ENCODE peak calls at places on chromosomes 13 and 19, in five cellular contexts. S is neuronal stem cell, M is IMR-90, N is mesenchymal stem cell, H is H1. V is an unnamed sample.
A peak's percentile ranks its signal among the peaks of the same experiment; 100 is the strongest.

GRCh38 chr13:21118180-21118579 is 56.8 kb upstream of the LATS2 start:
- DNase-seq in M (no peak), N (no peak), H (no peak), S (no peak), V (no peak)

GRCh38 chr19:2716722-2717637 is 4.2 kb downstream of the DIRAS1 start:
- DNase-seq in S (no peak), M (no peak), H (no peak), N (no peak), V (no peak)

GRCh38 chr19:862529-863304 is 3.3 kb downstream of the CFD start:
- DNase-seq in H (peak; percentile 98), N (peak; percentile 60), M (peak; percentile 17), S (peak; percentile 57), V (peak; percentile 86)

GRCh38 chr13:99086869-99087129 is 108.9 kb upstream of the DOCK9 start:
- DNase-seq in S (peak; percentile 31), H (no peak), M (no peak), N (no peak), V (peak; percentile 41)

GRCh38 chr19:35216833-35217707 is 11.5 kb downstream of the FAM187B start:
- DNase-seq in S (no peak), N (no peak), H (no peak), M (no peak), V (peak; percentile 63)

GRCh38 chr13:72255908-72256307 is 388.9 kb upstream of the DACH1 start:
- DNase-seq in M (no peak), S (peak; percentile 40), H (peak; percentile 52), N (peak; percentile 58), V (peak; percentile 85)

GRCh38 chr13:50386527-50387123 is 371.4 kb downstream of the KCNRG start:
- DNase-seq in M (peak; percentile 82), H (no peak), N (peak; percentile 49), S (peak; percentile 24), V (peak; percentile 22)

GRCh38 chr19:6832412-6832811 is 55.0 kb upstream of the ADGRE1 start:
- DNase-seq in N (no peak), M (no peak), S (no peak), H (no peak), V (no peak)

GRCh38 chr19:41843371-41843770 is 1.1 kb downstream of the LYPD4 start:
- DNase-seq in H (no peak), N (no peak), S (no peak), M (no peak), V (no peak)

GRCh38 chr19:16623576-16623975 is 4.4 kb downstream of the MED26 start:
- DNase-seq in H (no peak), M (no peak), S (no peak), N (no peak), V (no peak)

GRCh38 chr19:41064974-41065569 is 23.2 kb upstream of the CYP2A13 start:
- DNase-seq in N (peak; percentile 28), M (peak; percentile 43), S (no peak), H (no peak), V (peak; percentile 70)

GRCh38 chr19:50197348-50197747 is 6.1 kb upstream of the MYH14 start:
- DNase-seq in H (no peak), M (no peak), S (no peak), N (no peak), V (no peak)

GRCh38 chr13:95536629-95537241 is 15.8 kb upstream of the CLDN10 start:
- DNase-seq in M (peak; percentile 39), S (no peak), H (no peak), N (peak; percentile 34), V (no peak)

GRCh38 chr19:2858864-2859263 is 8.3 kb upstream of the ZNF556 start:
- DNase-seq in S (no peak), N (no peak), H (no peak), M (no peak), V (no peak)

GRCh38 chr19:58406818-58407657 is 1.4 kb upstream of the ZNF584 start:
- DNase-seq in H (no peak), S (no peak), N (peak; percentile 36), M (no peak), V (peak; percentile 65)

GRCh38 chr19:17246681-17247425 is 1.1 kb upstream of the NR2F6 start:
- DNase-seq in S (no peak), N (peak; percentile 87), H (peak; percentile 79), M (peak; percentile 23), V (no peak)

GRCh38 chr19:3798137-3798536 is 12.0 kb upstream of the MATK start:
- DNase-seq in H (no peak), S (no peak), M (no peak), N (no peak), V (no peak)

GRCh38 chr13:36819064-36819810 is at the start of gene RFXAP:
- DNase-seq in M (peak; percentile 81), S (peak; percentile 90), H (peak; percentile 96), N (peak; percentile 85), V (peak; percentile 93)

GRCh38 chr19:46383846-46384245 is 29.5 kb downstream of the CCDC8 start:
- DNase-seq in H (no peak), M (no peak), N (no peak), S (no peak), V (no peak)

GRCh38 chr19:37931941-37932655 is 25.1 kb downstream of the SIPA1L3 start:
- DNase-seq in M (peak; percentile 78), S (peak; percentile 70), N (peak; percentile 86), H (peak; percentile 78), V (peak; percentile 87)

GRCh38 chr19:51368366-51369282 is at the start of gene CLDND2:
- DNase-seq in N (no peak), H (peak; percentile 48), M (no peak), S (no peak), V (peak; percentile 36)

GRCh38 chr19:44608391-44608821 is 5.0 kb upstream of the IGSF23 start:
- DNase-seq in H (no peak), M (peak; percentile 69), N (peak; percentile 48), S (no peak), V (no peak)

GRCh38 chr19:5818594-5818993 is 13.7 kb downstream of the NRTN start:
- DNase-seq in N (no peak), S (no peak), H (no peak), M (no peak), V (no peak)

GRCh38 chr19:5814847-5815246 is 10.0 kb downstream of the NRTN start:
- DNase-seq in S (no peak), M (no peak), H (no peak), N (no peak), V (no peak)

GRCh38 chr19:5817218-5817617 is 12.4 kb downstream of the NRTN start:
- DNase-seq in N (no peak), S (no peak), H (no peak), M (no peak), V (no peak)

GRCh38 chr19:5811117-5811516 is 6.2 kb downstream of the NRTN start:
- DNase-seq in H (no peak), S (no peak), N (no peak), M (no peak), V (no peak)

DNA sequence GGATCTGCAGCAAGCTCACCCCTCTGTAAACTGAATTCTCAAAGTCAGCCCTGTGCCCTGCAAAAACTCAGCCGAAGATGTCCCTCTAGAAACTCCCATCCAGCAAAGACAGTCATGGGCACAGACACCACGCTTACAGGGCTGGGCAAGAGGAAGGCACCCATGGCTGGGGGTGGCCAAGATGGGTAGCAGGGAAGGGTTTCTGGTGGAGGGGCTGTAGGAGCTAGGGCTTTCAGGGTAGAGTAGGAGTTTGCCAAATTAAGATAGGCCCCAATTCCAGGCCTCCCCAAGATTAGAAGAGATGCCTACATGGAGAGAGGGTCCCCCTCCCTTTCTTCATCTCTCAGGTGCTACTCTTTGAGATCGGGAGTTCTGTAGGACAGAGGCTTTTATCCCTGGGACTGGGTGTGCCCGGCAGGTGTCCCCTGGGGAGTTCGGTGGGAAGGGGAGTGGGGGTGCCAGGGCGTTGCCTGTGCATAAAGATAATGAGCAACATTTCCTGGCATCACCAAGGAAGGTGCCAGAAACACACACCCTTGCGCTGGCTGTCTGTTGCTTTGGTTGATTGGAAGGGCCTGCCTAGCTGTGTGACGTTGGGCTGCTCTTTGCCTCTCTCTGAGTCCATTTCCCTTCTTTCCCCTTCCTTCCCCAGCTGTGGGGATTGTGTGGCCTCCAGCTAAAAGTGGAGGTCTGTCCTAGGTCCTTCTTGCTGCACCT is 9.4 kb downstream of the NRTN start:
- DNase-seq in N (no peak), S (no peak), M (no peak), H (no peak), V (no peak)
- H3K27ac ChIP-seq in N (no peak overlapping the region), S (no peak overlapping the region), M (no peak overlapping the region), H (no peak overlapping the region), V (no peak overlapping the region)

DNA sequence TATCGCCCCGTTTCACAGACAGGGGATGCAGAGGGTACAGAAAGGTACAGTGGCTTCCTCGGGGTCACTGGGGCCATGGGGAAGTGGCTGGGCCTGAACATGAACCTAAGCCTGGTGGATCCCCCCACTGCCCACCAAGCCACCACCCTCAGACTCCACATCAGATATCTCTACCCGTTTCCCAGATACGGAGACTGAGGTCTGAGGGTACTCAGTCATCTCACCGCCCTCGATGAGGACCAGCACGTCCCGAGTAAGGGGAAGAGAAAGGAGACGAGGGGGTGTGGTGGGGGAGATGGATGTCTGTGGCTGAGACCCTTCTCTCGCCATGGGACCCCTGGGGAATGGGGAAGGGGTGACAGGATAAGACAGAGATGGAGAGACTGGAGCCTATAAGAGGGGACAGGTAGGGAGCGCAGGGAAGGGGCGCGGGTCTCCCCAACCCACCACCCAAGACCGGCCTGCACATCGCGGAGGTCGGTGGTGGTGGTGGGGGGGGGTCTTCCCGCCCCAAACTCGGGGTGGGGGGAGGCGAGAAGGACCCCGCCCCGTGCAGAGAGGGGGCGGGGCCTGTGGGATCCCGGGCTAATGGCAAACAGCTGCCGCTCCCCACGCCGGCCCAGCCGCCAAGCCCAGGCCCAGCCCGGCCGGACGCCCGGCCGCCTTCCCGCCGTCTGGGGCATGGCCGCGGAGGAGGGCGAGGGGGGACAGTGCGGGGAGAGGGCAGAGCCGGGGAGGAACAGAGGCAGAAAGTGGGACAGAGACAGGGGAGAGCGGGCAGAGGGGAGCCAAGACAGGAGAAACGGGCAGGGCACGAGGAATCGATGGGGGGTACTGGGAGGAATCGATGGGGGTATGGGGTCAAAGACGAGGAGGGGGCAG is 698 bp downstream of the KANK2 start:
- DNase-seq in M (peak; percentile 28), N (peak; percentile 48), H (peak; percentile 71), S (no peak), V (peak; percentile 67)
- H2AK5ac ChIP-seq in M (peak overlapping the region; percentile 99), N (peak overlapping the region; percentile 78), H (peak overlapping the region; percentile 16), S (peak overlapping the region; percentile 19), V (no peak overlapping the region)

DNA sequence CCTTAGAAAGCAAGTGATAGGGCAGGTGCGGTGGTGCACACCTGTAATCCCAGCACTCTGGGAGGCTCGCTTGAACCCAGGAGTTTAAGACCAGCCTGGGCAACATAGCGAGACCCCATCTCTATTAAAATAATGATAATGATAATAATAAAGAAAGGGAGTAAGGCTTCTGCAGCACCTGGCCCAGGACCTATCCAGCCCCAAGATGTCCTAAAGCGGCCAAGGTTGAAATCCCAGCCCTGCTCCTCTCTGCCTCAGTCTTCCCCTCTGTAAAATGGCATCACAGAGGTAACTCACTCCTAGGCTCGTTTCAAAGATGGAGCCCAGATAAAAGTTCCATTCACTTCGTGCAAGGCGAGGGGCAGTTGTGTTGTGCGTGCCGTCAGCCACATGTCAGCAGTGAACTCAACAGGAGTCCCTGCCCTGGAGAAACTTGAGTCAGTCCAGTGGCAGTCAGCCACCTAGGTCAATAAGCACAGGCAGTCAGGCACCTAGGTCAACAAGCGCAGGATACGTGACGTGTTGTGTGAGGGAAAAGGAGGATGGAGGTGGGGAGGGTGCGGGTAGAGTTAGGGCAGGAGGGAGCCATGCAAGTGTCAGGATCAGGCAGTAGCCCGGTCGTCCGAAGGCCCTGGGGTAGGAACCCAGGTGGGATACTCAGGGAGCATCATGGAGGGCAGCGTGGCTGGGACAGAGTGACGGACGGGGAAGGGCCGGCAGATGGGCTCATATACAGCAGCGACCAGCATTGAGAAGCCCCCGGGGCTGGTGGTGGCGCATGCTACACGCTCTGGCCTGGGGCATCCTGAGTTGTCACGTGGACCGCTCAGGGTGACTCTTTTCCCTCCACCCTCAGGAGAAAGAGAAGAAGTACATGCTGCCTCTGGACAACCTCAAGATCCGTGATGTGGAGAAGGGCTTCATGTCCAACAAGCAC is 16.6 kb downstream of the TMED1 start:
- DNase-seq in H (no peak), M (no peak), S (no peak), N (no peak), V (no peak)
- H3K27ac ChIP-seq in H (no peak overlapping the region), M (peak overlapping the region; percentile 91), S (no peak overlapping the region), N (no peak overlapping the region), V (no peak overlapping the region)

GRCh38 chr13:114204894-114205293 is 25.8 kb downstream of the CFAP97D2 start:
- DNase-seq in S (no peak), N (no peak), M (no peak), H (no peak), V (no peak)
- H2AK5ac ChIP-seq in S (no peak overlapping the region), N (no peak overlapping the region), M (no peak overlapping the region), H (no peak overlapping the region), V (no peak overlapping the region)

V was measured in mesendoderm.